ENCODE peak calls at places on chromosomes 7 and 10, in six cellular contexts. J is CD14-positive monocyte; O is A549; E is stimulated activated CD4-positive, alpha-beta T cell treated with anti-CD3 and anti-CD28 coated beads, Interleukin-4, amount 100 ng/mL, for 1 hour; Z is NAMALWA; F is choroid plexus epithelial cell. N is an unnamed sample.

GRCh38 chr10:64408386-64409178 is 887.4 kb downstream of the REEP3 start:
- DNase-seq in F (no peak), O (no peak), Z (no peak), J (no peak), E (no peak), N (no peak)

GRCh38 chr7:29921404-29922010 is 68.1 kb downstream of the SCRN1 start:
- DNase-seq in O (peak), Z (peak), F (peak), E (no peak), J (no peak), N (peak)

GRCh38 chr7:143435266-143435665 is 8.0 kb upstream of the TAS2R60 start:
- DNase-seq in J (no peak), E (no peak), O (no peak), Z (no peak), F (no peak), N (no peak)

GRCh38 chr10:76492026-76492425 is 1060.6 kb downstream of the LRMDA start:
- DNase-seq in Z (no peak), J (no peak), E (no peak), F (peak), O (peak), N (no peak)

GRCh38 chr10:51400354-51401096 is 298.9 kb downstream of the CSTF2T start:
- DNase-seq in E (no peak), O (no peak), J (no peak), Z (no peak), F (no peak), N (no peak)

GRCh38 chr7:1603346-1604211 is 33.7 kb upstream of the PSMG3 start:
- DNase-seq in J (no peak), F (no peak), Z (no peak), E (no peak), O (no peak), N (no peak)

GRCh38 chr10:112307631-112308502 is 24.7 kb downstream of the TECTB start:
- DNase-seq in J (no peak), O (peak), Z (peak), F (peak), E (peak), N (peak)

GRCh38 chr10:77461636-77462296 is 175.8 kb downstream of the KCNMA1 start:
- DNase-seq in Z (no peak), J (no peak), O (no peak), F (no peak), E (no peak), N (no peak)

GRCh38 chr7:70669859-70670258 is 462.1 kb upstream of the GALNT17 start:
- DNase-seq in J (no peak), O (no peak), Z (no peak), F (no peak), E (no peak), N (no peak)